ENCODE peak calls at places on chromosomes 13 and 19, in eight cellular contexts. R, I, J, G, N, L, Y and D are unnamed samples.

GRCh38 chr13:92547256-92547655 is 679.4 kb upstream of the GPC6 start:
- DNase-seq in R (no peak), I (no peak), J (no peak), G (no peak), N (no peak), L (no peak), Y (no peak), D (no peak)

GRCh38 chr19:1425102-1425842 is 12.9 kb upstream of the RPS15 start:
- DNase-seq in R (no peak), I (no peak), J (no peak), G (no peak), N (no peak), L (no peak), Y (no peak), D (no peak)

GRCh38 chr13:81017525-81018152 is 676.7 kb upstream of the SPRY2 start:
- DNase-seq in R (peak), I (no peak), J (no peak), G (peak), N (no peak), L (no peak), Y (peak), D (peak)

GRCh38 chr13:80030491-80030890 is 310.4 kb downstream of the SPRY2 start:
- DNase-seq in R (no peak), I (no peak), J (no peak), G (no peak), N (no peak), L (no peak), Y (no peak), D (no peak)

GRCh38 chr13:20728579-20729300 is 25.2 kb downstream of the IL17D start:
- DNase-seq in R (no peak), I (no peak), J (no peak), G (no peak), N (no peak), L (no peak), Y (no peak), D (no peak)

GRCh38 chr13:37209621-37210020 is 104.2 kb upstream of the CSNK1A1L start:
- DNase-seq in R (no peak), I (no peak), J (no peak), G (no peak), N (no peak), L (no peak), Y (no peak), D (no peak)

GRCh38 chr13:86906458-86906857 is 764.7 kb upstream of the SLITRK5 start:
- DNase-seq in R (no peak), I (no peak), J (no peak), G (no peak), N (no peak), L (no peak), Y (no peak), D (no peak)

GRCh38 chr13:86932935-86933334 is 738.2 kb upstream of the SLITRK5 start:
- DNase-seq in R (no peak), I (no peak), J (no peak), G (no peak), N (no peak), L (no peak), Y (no peak), D (no peak)

GRCh38 chr19:2796659-2797266 is 11.5 kb downstream of the THOP1 start:
- DNase-seq in R (no peak), I (no peak), J (no peak), G (no peak), N (no peak), L (no peak), Y (no peak), D (no peak)

GRCh38 chr13:60066206-60066605 is 97.5 kb downstream of the DIAPH3 start:
- DNase-seq in R (no peak), I (no peak), J (no peak), G (no peak), N (no peak), L (no peak), Y (no peak), D (no peak)

GRCh38 chr19:6087074-6087506 is 23.2 kb downstream of the RFX2 start:
- DNase-seq in R (peak), I (peak), J (no peak), G (no peak), N (no peak), L (no peak), Y (no peak), D (peak)

GRCh38 chr13:36806102-36806501 is 12.9 kb upstream of the RFXAP start:
- DNase-seq in R (peak), I (no peak), J (no peak), G (no peak), N (no peak), L (no peak), Y (no peak), D (no peak)

GRCh38 chr13:84339456-84339855 is 457.2 kb upstream of the SLITRK1 start:
- DNase-seq in R (no peak), I (no peak), J (no peak), G (no peak), N (no peak), L (no peak), Y (no peak), D (no peak)

GRCh38 chr13:109657395-109657794 is 129.0 kb downstream of the IRS2 start:
- DNase-seq in R (no peak), I (no peak), J (no peak), G (no peak), N (no peak), L (no peak), Y (no peak), D (no peak)

GRCh38 chr13:64753606-64754005 is 2476.5 kb downstream of the PCDH9 start:
- DNase-seq in R (no peak), I (no peak), J (no peak), G (no peak), N (no peak), L (no peak), Y (no peak), D (no peak)

GRCh38 chr19:30085394-30085793 is 143.4 kb downstream of the URI1 start:
- DNase-seq in R (no peak), I (no peak), J (peak), G (no peak), N (no peak), L (no peak), Y (no peak), D (no peak)

GRCh38 chr13:20221772-20222171 is 10.3 kb downstream of the GJB6 start:
- DNase-seq in R (no peak), I (no peak), J (no peak), G (no peak), N (no peak), L (no peak), Y (no peak), D (no peak)

GRCh38 chr13:60540276-60540675 is 143.3 kb downstream of the TDRD3 start:
- DNase-seq in R (no peak), I (no peak), J (no peak), G (no peak), N (no peak), L (no peak), Y (no peak), D (no peak)

GRCh38 chr13:112967666-112968379 is 1.2 kb upstream of the MCF2L start:
- DNase-seq in R (no peak), I (no peak), J (peak), G (no peak), N (no peak), L (no peak), Y (no peak), D (no peak)

GRCh38 chr13:20159646-20160345 is 1.1 kb downstream of the GJA3 start:
- DNase-seq in R (no peak), I (no peak), J (no peak), G (no peak), N (no peak), L (no peak), Y (no peak), D (no peak)

GRCh38 chr13:32019612-32020233 is 11.9 kb upstream of the FRY start:
- DNase-seq in R (peak), I (peak), J (no peak), G (peak), N (peak), L (no peak), Y (peak), D (peak)